ENCODE peak calls at places on chromosome 20, in nine cellular contexts. U is A549; R is neuronal stem cell; N is cardiac muscle cell; G is CD8-positive, alpha-beta T cell; I is lung; C is MM.1S; Z is fibroblast of lung; V is ovary. D is an unnamed sample.

GRCh38 chr20:36167826-36168634 is 13.5 kb downstream of the EPB41L1 start:
- DNase-seq in U (peak; percentile 81), R (no peak), N (no peak), G (no peak), I (no peak), C (no peak), Z (peak; percentile 41), V (no peak), D (no peak)

GRCh38 chr20:40606660-40607059 is 82.4 kb downstream of the MAFB start:
- DNase-seq in U (no peak), R (no peak), N (peak; percentile 1), G (no peak), I (no peak), C (no peak), Z (no peak), V (no peak), D (no peak)

GRCh38 chr20:56945057-56945456 is 316.0 kb downstream of the TFAP2C start:
- DNase-seq in U (no peak), R (no peak), N (peak; percentile 3), G (no peak), I (no peak), C (no peak), Z (no peak), V (no peak), D (no peak)

GRCh38 chr20:53706008-53706481 is 112.4 kb upstream of the ZNF217 start:
- DNase-seq in U (no peak), R (no peak), N (no peak), G (no peak), I (no peak), C (no peak), Z (peak; percentile 55), V (no peak), D (no peak)

GRCh38 chr20:24650091-24650490 is 180.7 kb downstream of the SYNDIG1 start:
- DNase-seq in U (no peak), R (no peak), N (peak; percentile 75), G (no peak), I (no peak), C (no peak), Z (peak; percentile 67), V (no peak), D (no peak)

GRCh38 chr20:59144179-59144830 is 19.3 kb upstream of the ZNF831 start:
- DNase-seq in U (no peak), R (no peak), N (no peak), G (no peak), I (no peak), C (no peak), Z (no peak), V (no peak), D (no peak)

GRCh38 chr20:51156041-51156795 is 133.3 kb upstream of the KCNG1 start:
- DNase-seq in U (no peak), R (no peak), N (peak; percentile 94), G (no peak), I (peak; percentile 25), C (no peak), Z (peak; percentile 17), V (peak; percentile 49), D (peak; percentile 61)

GRCh38 chr20:41650221-41650948 is 32.2 kb upstream of the CHD6 start:
- DNase-seq in U (no peak), R (no peak), N (no peak), G (no peak), I (no peak), C (no peak), Z (no peak), V (no peak), D (no peak)

GRCh38 chr20:54069501-54069971 is 858 bp downstream of the BCAS1 start:
- DNase-seq in U (no peak), R (no peak), N (no peak), G (no peak), I (no peak), C (no peak), Z (peak; percentile 12), V (no peak), D (no peak)

GRCh38 chr20:48012401-48012974 is 227.2 kb upstream of the SULF2 start:
- DNase-seq in U (no peak), R (no peak), N (peak; percentile 96), G (no peak), I (no peak), C (no peak), Z (peak; percentile 96), V (no peak), D (no peak)

GRCh38 chr20:57435498-57436222 is 44.5 kb downstream of the RBM38 start:
- DNase-seq in U (no peak), R (no peak), N (peak; percentile 60), G (peak; percentile 8), I (peak; percentile 82), C (peak; percentile 55), Z (peak; percentile 60), V (no peak), D (no peak)

GRCh38 chr20:23287366-23288190 is 63.0 kb upstream of the NXT1 start:
- DNase-seq in U (no peak), R (no peak), N (no peak), G (no peak), I (no peak), C (no peak), Z (no peak), V (no peak), D (no peak)

GRCh38 chr20:36620917-36621316 is 15.3 kb downstream of the RAB5IF start:
- DNase-seq in U (no peak), R (no peak), N (no peak), G (no peak), I (no peak), C (no peak), Z (no peak), V (no peak), D (no peak)

GRCh38 chr20:38658879-38659612 is 57.4 kb downstream of the ARHGAP40 start:
- DNase-seq in U (peak; percentile 79), R (no peak), N (peak; percentile 32), G (no peak), I (no peak), C (peak; percentile 26), Z (no peak), V (no peak), D (no peak)

GRCh38 chr20:46694484-46694883 is 5.2 kb upstream of the TP53RK start:
- DNase-seq in U (no peak), R (no peak), N (peak; percentile 85), G (no peak), I (no peak), C (peak; percentile 38), Z (no peak), V (no peak), D (no peak)

GRCh38 chr20:60786686-60787217 is 465.3 kb upstream of the CDH4 start:
- DNase-seq in U (no peak), R (no peak), N (no peak), G (no peak), I (no peak), C (no peak), Z (no peak), V (no peak), D (no peak)

GRCh38 chr20:40414843-40415615 is 274.0 kb downstream of the MAFB start:
- DNase-seq in U (no peak), R (no peak), N (no peak), G (no peak), I (no peak), C (no peak), Z (no peak), V (no peak), D (no peak)

GRCh38 chr20:34546751-34547181 is 11.8 kb upstream of the MAP1LC3A start:
- DNase-seq in U (no peak), R (no peak), N (no peak), G (no peak), I (no peak), C (no peak), Z (no peak), V (no peak), D (no peak)

GRCh38 chr20:63180541-63181185 is 35.3 kb downstream of the YTHDF1 start:
- DNase-seq in U (no peak), R (no peak), N (no peak), G (no peak), I (no peak), C (no peak), Z (no peak), V (no peak), D (no peak)
- H3K27ac ChIP-seq in U (no peak overlapping the region), R (no peak overlapping the region), N (no peak overlapping the region), G (no peak overlapping the region), I (no peak overlapping the region), C (no peak overlapping the region), Z (no peak overlapping the region), V (no peak overlapping the region), D (no peak overlapping the region)

GRCh38 chr20:31568041-31568731 is 36.9 kb upstream of the ID1 start:
- DNase-seq in U (no peak), R (no peak), N (no peak), G (no peak), I (no peak), C (no peak), Z (peak; percentile 61), V (no peak), D (no peak)

GRCh38 chr20:31566658-31567379 is 38.3 kb upstream of the ID1 start:
- DNase-seq in U (no peak), R (no peak), N (no peak), G (no peak), I (no peak), C (peak; percentile 87), Z (peak; percentile 25), V (no peak), D (no peak)

GRCh38 chr20:31565699-31566331 is 39.3 kb upstream of the ID1 start:
- DNase-seq in U (no peak), R (no peak), N (no peak), G (no peak), I (no peak), C (peak; percentile 66), Z (no peak), V (no peak), D (no peak)

GRCh38 chr20:31567380-31567720 is 37.7 kb upstream of the ID1 start:
- DNase-seq in U (no peak), R (no peak), N (no peak), G (no peak), I (no peak), C (no peak), Z (no peak), V (no peak), D (no peak)

GRCh38 chr20:31566332-31566657 is 38.8 kb upstream of the ID1 start:
- DNase-seq in U (no peak), R (no peak), N (no peak), G (no peak), I (no peak), C (no peak), Z (no peak), V (no peak), D (no peak)
- H3K4me1 ChIP-seq in U (peaks cover 81% of the 10 kb centered on the region), R (no peaks in the 10 kb centered on the region), N (peaks cover 13% of the 10 kb centered on the region), G (peaks cover 4% of the 10 kb centered on the region), I (peaks cover 2% of the 10 kb centered on the region), C (peaks cover 62% of the 10 kb centered on the region), Z (peaks cover 14% of the 10 kb centered on the region), V (peaks cover 2% of the 10 kb centered on the region), D (peaks cover 41% of the 10 kb centered on the region)

GRCh38 chr20:4007383-4008025 is 7.9 kb downstream of the RNF24 start:
- DNase-seq in U (no peak), R (no peak), N (no peak), G (no peak), I (no peak), C (no peak), Z (no peak), V (no peak), D (no peak)
- H3K27ac ChIP-seq in U (no peak overlapping the region), R (no peak overlapping the region), N (peak overlapping the region; percentile 0), G (no peak overlapping the region), I (no peak overlapping the region), C (no peak overlapping the region), Z (no peak overlapping the region), V (no peak overlapping the region), D (peak overlapping the region; percentile 3)

DNA sequence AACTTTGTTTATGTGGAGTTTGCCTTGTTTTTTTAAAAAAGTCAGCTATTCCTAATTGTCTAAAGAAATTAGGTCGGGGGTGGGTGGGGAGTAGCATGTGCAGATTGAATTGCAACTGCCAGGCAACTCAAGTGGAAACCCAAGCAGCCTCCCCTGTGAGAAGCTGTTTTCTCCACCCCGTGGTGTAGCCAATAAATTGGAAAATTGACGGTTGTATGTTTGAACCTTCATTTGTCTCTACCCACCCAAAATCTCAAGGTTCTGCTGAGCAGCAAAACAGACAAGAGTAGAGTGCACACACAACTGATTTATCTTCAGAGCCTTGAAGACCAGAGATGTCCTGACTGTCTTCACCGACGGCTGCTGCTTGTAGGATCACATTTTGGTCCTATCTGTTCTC is 88.5 kb downstream of the DTD1 start:
- DNase-seq in U (no peak), R (no peak), N (no peak), G (no peak), I (no peak), C (no peak), Z (no peak), V (no peak), D (no peak)
- H3K4me1 ChIP-seq in U (no peaks in the 10 kb centered on the region), R (peaks cover 11% of the 10 kb centered on the region), N (no peaks in the 10 kb centered on the region), G (no peaks in the 10 kb centered on the region), I (no peaks in the 10 kb centered on the region), C (no peaks in the 10 kb centered on the region), Z (no peaks in the 10 kb centered on the region), V (peaks cover 9% of the 10 kb centered on the region), D (no peaks in the 10 kb centered on the region)